ENCODE peak calls at places on chromosomes 6 and 20, in seven cellular contexts. K is H1; B is IMR-90; N is ascending aorta; C is naive thymus-derived CD4-positive, alpha-beta T cell; Z is cardiac muscle cell; F is SJSA1. M is an unnamed sample.

GRCh38 chr6:138278326-138278725 is 60.0 kb upstream of the PBOV1 start:
- DNase-seq in F (no peak), N (no peak), K (no peak), Z (peak; percentile 39), C (no peak), B (peak; percentile 2), M (no peak)

GRCh38 chr6:104603108-104603745 is 256.5 kb downstream of the HACE1 start:
- DNase-seq in B (no peak), K (no peak), Z (peak; percentile 13), C (no peak), F (no peak), N (no peak), M (no peak)

GRCh38 chr6:20353134-20353533 is 48.5 kb upstream of the E2F3 start:
- DNase-seq in Z (no peak), B (no peak), C (no peak), F (no peak), K (no peak), N (no peak), M (no peak)

GRCh38 chr20:62822788-62823651 is 6.2 kb downstream of the COL9A3 start:
- DNase-seq in Z (peak; percentile 38), C (no peak), K (no peak), N (no peak), B (peak; percentile 11), F (no peak), M (no peak)

GRCh38 chr20:38148328-38149102 is 16.6 kb downstream of the TGM2 start:
- DNase-seq in C (no peak), N (no peak), F (no peak), B (no peak), K (no peak), Z (no peak), M (no peak)

GRCh38 chr6:101458341-101458740 is 64.8 kb downstream of the GRIK2 start:
- DNase-seq in B (peak; percentile 40), F (no peak), K (no peak), Z (no peak), N (no peak), C (no peak), M (no peak)

GRCh38 chr6:137309078-137309762 is 90.0 kb upstream of the IFNGR1 start:
- DNase-seq in Z (peak; percentile 23), B (peak; percentile 52), C (no peak), F (peak; percentile 48), K (no peak), N (peak; percentile 72), M (peak; percentile 29)

GRCh38 chr6:15207923-15208322 is 37.9 kb upstream of the JARID2 start:
- DNase-seq in Z (no peak), C (no peak), B (peak; percentile 50), N (no peak), K (peak; percentile 50), F (no peak), M (no peak)

GRCh38 chr20:1215386-1216170 is 10.3 kb upstream of the RAD21L1 start:
- DNase-seq in C (no peak), N (no peak), Z (no peak), K (no peak), F (no peak), B (no peak), M (no peak)

GRCh38 chr20:8365634-8366033 is 233.6 kb downstream of the PLCB1 start:
- DNase-seq in C (no peak), F (no peak), K (no peak), Z (no peak), B (no peak), N (no peak), M (no peak)

GRCh38 chr20:36629719-36630340 is 16.2 kb downstream of the SLA2 start:
- DNase-seq in C (no peak), B (no peak), N (no peak), K (no peak), F (no peak), Z (no peak), M (no peak)

GRCh38 chr6:3943373-3943772 is 94.2 kb downstream of the FAM50B start:
- DNase-seq in Z (no peak), F (no peak), K (no peak), C (no peak), N (no peak), B (peak; percentile 75), M (peak; percentile 53)

GRCh38 chr6:75870389-75870788 is 121.3 kb downstream of the MYO6 start:
- DNase-seq in Z (no peak), C (no peak), F (no peak), N (no peak), B (no peak), K (no peak), M (no peak)

GRCh38 chr6:134741193-134741521 is 208.7 kb downstream of the ALDH8A1 start:
- DNase-seq in F (no peak), K (no peak), N (no peak), B (no peak), C (no peak), Z (peak; percentile 9), M (no peak)

GRCh38 chr20:35618372-35619131 is 2.9 kb downstream of the SPAG4 start:
- DNase-seq in K (no peak), Z (peak; percentile 23), N (no peak), F (no peak), B (peak; percentile 23), C (no peak), M (no peak)

GRCh38 chr6:42978487-42978792 is 541 bp downstream of the PEX6 start:
- DNase-seq in K (no peak), Z (no peak), N (peak; percentile 67), F (peak; percentile 71), C (peak; percentile 13), B (no peak), M (no peak)

GRCh38 chr6:34155471-34156300 is 9.8 kb upstream of the GRM4 start:
- DNase-seq in K (no peak), C (no peak), Z (no peak), B (no peak), F (no peak), N (peak; percentile 38), M (peak; percentile 3)

GRCh38 chr20:58072695-58073671 is 155.5 kb downstream of the ANKRD60 start:
- DNase-seq in N (no peak), F (no peak), K (no peak), Z (no peak), B (no peak), C (no peak), M (no peak)

GRCh38 chr6:170181338-170181690 is 109.6 kb downstream of the DLL1 start:
- DNase-seq in N (no peak), Z (no peak), K (no peak), C (no peak), B (no peak), F (no peak), M (no peak)

GRCh38 chr6:33695451-33695855 is 16.0 kb downstream of the UQCC2 start:
- DNase-seq in F (no peak), C (no peak), K (no peak), N (no peak), Z (no peak), B (no peak), M (no peak)

DNA sequence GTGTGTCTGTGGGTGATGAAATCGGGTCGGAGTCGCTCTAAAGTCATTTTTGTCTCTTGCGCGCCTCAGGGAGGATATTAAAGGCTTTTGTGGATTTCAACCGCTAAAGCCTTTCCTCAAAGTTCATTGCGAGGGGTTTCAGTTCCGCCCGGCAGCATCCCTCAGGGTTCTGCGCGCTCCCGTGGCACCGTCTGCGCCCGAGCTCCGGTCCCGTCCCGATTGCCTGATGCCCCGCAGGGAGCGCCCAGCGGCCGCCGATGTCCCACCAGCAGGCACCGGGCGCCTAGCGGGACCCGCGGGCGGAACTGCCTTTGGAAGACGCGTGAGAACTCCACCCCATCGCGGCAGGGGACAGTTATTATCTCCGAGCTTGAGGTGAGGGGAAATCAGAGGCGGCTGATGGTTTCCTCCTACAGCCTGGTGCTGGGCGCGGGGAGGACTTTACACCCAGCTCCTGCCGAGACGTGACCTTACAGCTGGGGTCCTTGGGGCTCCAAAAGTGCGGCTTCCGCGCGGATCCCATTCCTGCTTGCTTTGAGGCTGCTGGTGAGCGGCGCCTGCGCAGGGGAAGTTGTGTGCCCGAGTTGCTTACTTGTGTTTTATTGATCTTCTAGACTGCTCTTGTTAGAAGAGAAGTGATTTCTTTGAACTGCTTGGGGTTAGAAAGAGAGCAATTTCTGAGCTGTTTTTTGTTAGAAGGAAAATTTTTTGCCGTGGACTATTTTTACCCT is 27.1 kb downstream of the ULBP1 start:
- DNase-seq in Z (peak; percentile 37), K (no peak), F (no peak), B (no peak), N (no peak), C (no peak), M (no peak)
- H3K27me3 ChIP-seq in Z (peaks cover 100% of the 10 kb centered on the region), K (peaks cover 94% of the 10 kb centered on the region), F (peaks cover 86% of the 10 kb centered on the region), B (peaks cover 75% of the 10 kb centered on the region), N (peaks cover 9% of the 10 kb centered on the region), C (peaks cover 40% of the 10 kb centered on the region), M (peaks cover 12% of the 10 kb centered on the region)

GRCh38 chr20:17612975-17613327 is 43.1 kb downstream of the DSTN start:
- DNase-seq in F (no peak), B (no peak), C (no peak), N (no peak), Z (no peak), K (no peak), M (no peak)
- H3K4me1 ChIP-seq in F (peaks cover 22% of the 10 kb centered on the region), B (no peaks in the 10 kb centered on the region), C (peaks cover 39% of the 10 kb centered on the region), N (peaks cover 40% of the 10 kb centered on the region), Z (peaks cover 8% of the 10 kb centered on the region), K (no peaks in the 10 kb centered on the region), M (no peaks in the 10 kb centered on the region)

GRCh38 chr6:27512525-27512924 is 39.6 kb upstream of the ZNF184 start:
- DNase-seq in F (no peak), B (no peak), Z (no peak), K (no peak), C (no peak), N (no peak), M (no peak)

GRCh38 chr6:27517928-27518787 is 45.3 kb upstream of the ZNF184 start:
- DNase-seq in N (no peak), Z (no peak), K (no peak), B (no peak), C (no peak), F (no peak), M (no peak)

GRCh38 chr6:27518881-27519795 is 46.2 kb upstream of the ZNF184 start:
- DNase-seq in K (no peak), Z (peak; percentile 75), F (peak; percentile 90), C (peak; percentile 34), N (peak; percentile 77), B (peak; percentile 90), M (peak; percentile 74)

GRCh38 chr6:27517238-27517637 is 44.3 kb upstream of the ZNF184 start:
- DNase-seq in K (no peak), N (no peak), Z (no peak), C (no peak), F (no peak), B (no peak), M (no peak)

DNA sequence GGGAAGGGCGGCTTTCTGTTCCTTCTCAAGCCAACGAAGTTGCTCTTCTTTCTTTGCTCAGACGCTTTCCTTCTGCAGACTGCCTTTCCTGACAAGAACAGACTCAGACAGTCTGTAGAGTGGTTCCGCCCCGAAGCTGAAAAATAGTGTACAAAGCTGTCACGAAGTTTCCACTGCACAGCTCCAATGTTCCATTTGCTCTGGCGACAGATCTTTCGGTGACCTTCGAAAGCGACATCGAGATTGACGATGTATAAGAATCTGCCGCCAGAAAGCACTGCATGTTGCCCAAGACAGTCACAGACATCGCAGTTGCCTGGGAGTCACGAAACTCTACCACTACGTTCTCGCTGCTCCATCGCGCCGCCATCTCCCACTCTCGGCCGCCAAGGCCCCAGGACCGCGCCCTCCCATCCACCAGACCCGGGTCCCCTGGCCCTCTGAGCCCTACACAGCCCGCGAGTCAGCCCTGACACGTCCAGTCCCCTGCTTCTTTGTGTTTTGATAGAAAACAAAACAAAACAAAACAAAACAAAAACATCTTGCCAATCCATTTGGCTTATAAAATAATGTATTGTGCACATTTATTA is 42.1 kb upstream of the ZNF184 start:
- DNase-seq in K (no peak), Z (no peak), B (no peak), F (no peak), C (no peak), N (no peak), M (no peak)
- H3K4me3 ChIP-seq in K (peak overlapping the region; percentile 46), Z (no peak overlapping the region), B (peak overlapping the region; percentile 31), F (no peak overlapping the region), C (peak overlapping the region; percentile 25), N (peak overlapping the region; percentile 40), M (no peak overlapping the region)

GRCh38 chr6:31586596-31586995 is 519 bp downstream of the LST1 start:
- DNase-seq in F (no peak), N (no peak), B (no peak), C (no peak), Z (no peak), K (no peak), M (no peak)
- H3K27me3 ChIP-seq in F (no peaks in the 10 kb centered on the region), N (no peaks in the 10 kb centered on the region), B (peaks cover 11% of the 10 kb centered on the region), C (no peaks in the 10 kb centered on the region), Z (no peaks in the 10 kb centered on the region), K (no peaks in the 10 kb centered on the region), M (no peaks in the 10 kb centered on the region)